ENCODE peak calls at places on chromosomes 11 and 22, in seven cellular contexts. One of them, this sample, is unnamed. For H3K27me3 and H3K4me1, the result is how much of the 10 kb centered on the place peaks cover.

GRCh38 chr11:70532728-70533127 is 134.4 kb downstream of the CTTN start:
- DNase-seq in H1: no peak
- DNase-seq in IMR-90: peak
- DNase-seq in neuronal stem cell: no peak
- DNase-seq in trophoblast cell: peak
- DNase-seq in H9: no peak
- DNase-seq in mesendoderm: no peak
- DNase-seq in this sample: peak

GRCh38 chr11:73414977-73415492 is 38.8 kb downstream of the RELT start:
- DNase-seq in trophoblast cell: no peak
- DNase-seq in H9: no peak
- DNase-seq in neuronal stem cell: no peak
- DNase-seq in H1: no peak
- DNase-seq in mesendoderm: no peak
- DNase-seq in IMR-90: peak
- DNase-seq in this sample: peak

GRCh38 chr22:30294066-30294465 is 4.8 kb upstream of the CASTOR1 start:
- DNase-seq in H1: no peak
- DNase-seq in H9: no peak
- DNase-seq in IMR-90: no peak
- DNase-seq in trophoblast cell: no peak
- DNase-seq in neuronal stem cell: no peak
- DNase-seq in mesendoderm: no peak
- DNase-seq in this sample: no peak

GRCh38 chr11:45288395-45288794 is 2.3 kb upstream of the SYT13 start:
- DNase-seq in trophoblast cell: no peak
- DNase-seq in IMR-90: no peak
- DNase-seq in H9: no peak
- DNase-seq in neuronal stem cell: no peak
- DNase-seq in H1: no peak
- DNase-seq in mesendoderm: no peak
- DNase-seq in this sample: no peak

GRCh38 chr11:27524155-27524554 is 17.6 kb upstream of the LIN7C start:
- DNase-seq in trophoblast cell: peak
- DNase-seq in H9: peak
- DNase-seq in IMR-90: peak
- DNase-seq in H1: peak
- DNase-seq in neuronal stem cell: no peak
- DNase-seq in mesendoderm: peak
- DNase-seq in this sample: peak

GRCh38 chr11:101912823-101913284 is 2.0 kb upstream of the CEP126 start:
- DNase-seq in trophoblast cell: no peak
- DNase-seq in neuronal stem cell: no peak
- DNase-seq in mesendoderm: no peak
- DNase-seq in IMR-90: peak
- DNase-seq in H1: no peak
- DNase-seq in H9: no peak
- DNase-seq in this sample: peak

GRCh38 chr11:126378763-126379162 is 23.3 kb downstream of the ST3GAL4 start:
- DNase-seq in mesendoderm: no peak
- DNase-seq in trophoblast cell: no peak
- DNase-seq in H9: no peak
- DNase-seq in IMR-90: peak
- DNase-seq in H1: no peak
- DNase-seq in neuronal stem cell: no peak
- DNase-seq in this sample: no peak

GRCh38 chr11:116697011-116697410 is 75.8 kb downstream of the BUD13 start:
- DNase-seq in mesendoderm: peak
- DNase-seq in H1: peak
- DNase-seq in H9: no peak
- DNase-seq in trophoblast cell: peak
- DNase-seq in IMR-90: no peak
- DNase-seq in neuronal stem cell: no peak
- DNase-seq in this sample: no peak

GRCh38 chr11:62169935-62170334 is 20.1 kb upstream of the SCGB1D1 start:
- DNase-seq in trophoblast cell: peak
- DNase-seq in IMR-90: no peak
- DNase-seq in H1: no peak
- DNase-seq in H9: no peak
- DNase-seq in mesendoderm: no peak
- DNase-seq in neuronal stem cell: no peak
- DNase-seq in this sample: no peak

GRCh38 chr11:46278387-46279173 is 1.1 kb downstream of the CREB3L1 start:
- DNase-seq in IMR-90: peak
- DNase-seq in trophoblast cell: peak
- DNase-seq in mesendoderm: peak
- DNase-seq in H9: peak
- DNase-seq in H1: peak
- DNase-seq in neuronal stem cell: no peak
- DNase-seq in this sample: peak

GRCh38 chr11:117231637-117232021 is 244 bp downstream of the PCSK7 start:
- DNase-seq in neuronal stem cell: no peak
- DNase-seq in H1: no peak
- DNase-seq in mesendoderm: no peak
- DNase-seq in H9: no peak
- DNase-seq in trophoblast cell: peak
- DNase-seq in IMR-90: no peak
- DNase-seq in this sample: no peak

GRCh38 chr22:30933457-30933856 is 35.1 kb downstream of the MORC2 start:
- DNase-seq in trophoblast cell: no peak
- DNase-seq in neuronal stem cell: no peak
- DNase-seq in H1: no peak
- DNase-seq in mesendoderm: no peak
- DNase-seq in IMR-90: no peak
- DNase-seq in H9: no peak
- DNase-seq in this sample: no peak

GRCh38 chr22:45975266-45976161 is 1.4 kb downstream of the WNT7B start:
- DNase-seq in H9: no peak
- DNase-seq in neuronal stem cell: no peak
- DNase-seq in IMR-90: no peak
- DNase-seq in mesendoderm: peak
- DNase-seq in trophoblast cell: peak
- DNase-seq in H1: no peak
- DNase-seq in this sample: no peak

GRCh38 chr22:45976351-45977002 is 485 bp downstream of the WNT7B start:
- DNase-seq in neuronal stem cell: no peak
- DNase-seq in H1: no peak
- DNase-seq in mesendoderm: no peak
- DNase-seq in H9: no peak
- DNase-seq in IMR-90: no peak
- DNase-seq in trophoblast cell: peak
- DNase-seq in this sample: peak

GRCh38 chr22:45972091-45972867 is 4.7 kb downstream of the WNT7B start:
- DNase-seq in IMR-90: no peak
- DNase-seq in neuronal stem cell: no peak
- DNase-seq in trophoblast cell: no peak
- DNase-seq in mesendoderm: no peak
- DNase-seq in H1: no peak
- DNase-seq in H9: peak
- DNase-seq in this sample: no peak

GRCh38 chr22:45972868-45973212 is 4.1 kb downstream of the WNT7B start:
- DNase-seq in mesendoderm: no peak
- DNase-seq in IMR-90: no peak
- DNase-seq in H1: no peak
- DNase-seq in neuronal stem cell: no peak
- DNase-seq in trophoblast cell: no peak
- DNase-seq in H9: no peak
- DNase-seq in this sample: no peak

GRCh38 chr22:45974498-45974897 is 2.5 kb downstream of the WNT7B start:
- DNase-seq in H9: no peak
- DNase-seq in IMR-90: no peak
- DNase-seq in trophoblast cell: no peak
- DNase-seq in mesendoderm: no peak
- DNase-seq in H1: no peak
- DNase-seq in neuronal stem cell: no peak
- DNase-seq in this sample: no peak
- H3K27me3 ChIP-seq in H9: half or more
- H3K27me3 ChIP-seq in IMR-90: half or more
- H3K27me3 ChIP-seq in trophoblast cell: half or more
- H3K27me3 ChIP-seq in mesendoderm: half or more
- H3K27me3 ChIP-seq in H1: half or more
- H3K27me3 ChIP-seq in neuronal stem cell: half or more
- H3K27me3 ChIP-seq in this sample: half or more

GRCh38 chr22:37018086-37018814 is 997 bp downstream of the TST start:
- DNase-seq in trophoblast cell: no peak
- DNase-seq in H1: no peak
- DNase-seq in mesendoderm: no peak
- DNase-seq in neuronal stem cell: no peak
- DNase-seq in H9: no peak
- DNase-seq in IMR-90: no peak
- DNase-seq in this sample: no peak
- H3K4me1 ChIP-seq in trophoblast cell: under half
- H3K4me1 ChIP-seq in H1: under half
- H3K4me1 ChIP-seq in mesendoderm: under half
- H3K4me1 ChIP-seq in neuronal stem cell: under half
- H3K4me1 ChIP-seq in H9: under half
- H3K4me1 ChIP-seq in IMR-90: under half
- H3K4me1 ChIP-seq in this sample: under half

DNA sequence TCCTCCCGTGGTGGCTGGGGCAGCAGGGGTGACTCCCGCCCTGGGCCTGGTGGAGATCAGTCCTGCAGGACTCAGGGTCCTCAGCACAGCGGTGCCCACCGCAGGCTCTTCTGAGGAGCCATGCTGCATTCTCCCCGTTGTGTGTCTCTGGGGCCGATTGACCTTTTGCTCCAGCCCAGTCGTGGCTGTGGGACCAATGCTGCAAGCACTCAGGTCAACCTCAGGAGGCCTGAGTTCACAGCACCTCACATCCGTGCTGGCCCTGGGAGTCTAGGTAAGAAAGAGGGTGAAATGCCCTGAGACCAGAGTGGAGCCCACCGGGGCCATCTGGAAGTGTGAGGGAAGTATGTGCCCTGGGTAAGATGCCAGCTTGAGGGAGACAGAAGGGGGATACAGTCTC is 316.1 kb upstream of the B3GAT1 start:
- DNase-seq in H9: no peak
- DNase-seq in H1: no peak
- DNase-seq in trophoblast cell: no peak
- DNase-seq in IMR-90: no peak
- DNase-seq in mesendoderm: no peak
- DNase-seq in neuronal stem cell: no peak
- DNase-seq in this sample: no peak
- H3K18ac ChIP-seq in H9: peak
- H3K18ac ChIP-seq in H1: no peak
- H3K18ac ChIP-seq in trophoblast cell: no peak
- H3K18ac ChIP-seq in IMR-90: no peak
- H3K18ac ChIP-seq in mesendoderm: no peak
- H3K18ac ChIP-seq in neuronal stem cell: peak
- H3K18ac ChIP-seq in this sample: no peak

DNA sequence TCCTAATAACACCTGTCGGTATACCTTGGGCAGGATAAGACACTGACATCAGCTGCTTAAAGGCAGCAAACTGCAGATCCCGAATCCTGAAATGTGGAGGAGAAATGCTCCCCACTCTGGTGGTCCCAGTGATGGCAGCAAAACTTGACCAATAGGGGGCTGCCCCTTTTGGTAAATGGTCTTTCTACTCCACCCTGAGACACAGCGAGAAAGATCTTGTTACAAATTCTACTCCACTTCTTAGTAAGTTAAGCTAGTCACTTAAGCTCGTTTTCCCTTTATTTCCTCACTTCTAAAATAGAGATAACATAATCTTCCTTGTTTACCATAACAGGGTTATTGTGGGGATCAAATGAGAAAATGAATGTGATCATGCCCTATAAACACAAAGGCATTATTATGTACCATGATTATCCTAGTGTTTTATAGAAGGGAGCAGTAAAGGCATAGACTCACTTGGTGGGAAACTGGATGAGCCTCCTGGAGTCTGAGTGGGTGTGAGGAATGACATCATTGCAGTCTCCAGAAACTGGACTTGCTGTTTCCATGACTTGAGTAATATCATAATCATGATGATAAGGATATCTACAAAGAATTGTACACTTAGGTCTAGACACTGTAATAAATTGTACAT is 50.9 kb downstream of the ENDOD1 start:
- DNase-seq in trophoblast cell: no peak
- DNase-seq in IMR-90: peak
- DNase-seq in H1: no peak
- DNase-seq in neuronal stem cell: no peak
- DNase-seq in H9: no peak
- DNase-seq in mesendoderm: no peak
- DNase-seq in this sample: peak
- H3K27me3 ChIP-seq in trophoblast cell: under half
- H3K27me3 ChIP-seq in IMR-90: under half
- H3K27me3 ChIP-seq in H1: under half
- H3K27me3 ChIP-seq in neuronal stem cell: under half
- H3K27me3 ChIP-seq in H9: under half
- H3K27me3 ChIP-seq in mesendoderm: under half
- H3K27me3 ChIP-seq in this sample: under half

GRCh38 chr11:123454796-123455195 is 24.7 kb downstream of the GRAMD1B start:
- DNase-seq in trophoblast cell: no peak
- DNase-seq in mesendoderm: no peak
- DNase-seq in H1: no peak
- DNase-seq in H9: no peak
- DNase-seq in IMR-90: no peak
- DNase-seq in neuronal stem cell: no peak
- DNase-seq in this sample: no peak
- H3K4me1 ChIP-seq in trophoblast cell: under half
- H3K4me1 ChIP-seq in mesendoderm: under half
- H3K4me1 ChIP-seq in H1: under half
- H3K4me1 ChIP-seq in H9: under half
- H3K4me1 ChIP-seq in IMR-90: under half
- H3K4me1 ChIP-seq in neuronal stem cell: under half
- H3K4me1 ChIP-seq in this sample: under half

DNA sequence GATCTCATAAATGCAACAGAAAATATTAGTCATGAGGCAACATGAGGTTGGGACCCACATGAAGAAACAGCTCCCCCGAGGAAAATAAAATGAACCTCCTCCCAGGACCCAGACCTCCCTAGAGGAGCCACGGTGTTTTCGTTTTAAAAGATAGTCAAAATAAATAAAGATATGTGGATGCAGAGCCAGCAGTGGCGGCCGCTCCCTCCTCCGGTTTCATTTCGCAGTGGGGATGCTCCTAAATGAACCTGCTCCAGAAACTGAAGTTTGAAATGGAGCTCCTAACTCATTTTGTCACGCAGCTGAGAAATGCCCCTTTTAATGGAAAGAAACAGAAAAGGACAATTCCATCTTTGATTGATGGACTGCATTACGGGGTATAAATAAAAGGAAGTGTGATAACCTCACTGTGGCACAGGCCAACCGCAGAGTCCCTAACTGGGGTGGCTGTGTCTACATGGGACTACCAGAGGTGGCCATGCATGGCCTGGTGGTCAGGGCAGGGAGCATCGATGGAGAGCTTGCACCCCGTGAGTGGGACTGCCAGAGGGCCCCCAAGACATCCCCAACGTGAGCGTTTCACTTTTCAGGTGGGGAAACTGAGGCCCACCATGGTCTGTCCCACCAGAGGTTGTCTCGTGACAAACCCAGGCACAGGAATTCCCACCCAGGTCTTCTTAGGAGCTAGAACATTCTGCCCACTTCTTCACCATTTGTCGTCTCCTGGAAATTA is 426.6 kb downstream of the BRD1 start:
- DNase-seq in IMR-90: no peak
- DNase-seq in H1: no peak
- DNase-seq in mesendoderm: no peak
- DNase-seq in trophoblast cell: no peak
- DNase-seq in H9: peak
- DNase-seq in neuronal stem cell: no peak
- DNase-seq in this sample: no peak
- H3K18ac ChIP-seq in IMR-90: no peak
- H3K18ac ChIP-seq in H1: no peak
- H3K18ac ChIP-seq in mesendoderm: no peak
- H3K18ac ChIP-seq in trophoblast cell: no peak
- H3K18ac ChIP-seq in H9: no peak
- H3K18ac ChIP-seq in neuronal stem cell: peak
- H3K18ac ChIP-seq in this sample: no peak

This sample was measured in mesenchymal stem cell.